ENCODE peak calls at places on chromosomes 5 and 9, in four cellular contexts. L is mucosa of descending colon, V is brain microvascular endothelial cell, A is cardiac muscle cell. Y is an unnamed sample.

GRCh38 chr5:2087980-2088379 is 205.3 kb upstream of the IRX4 start:
- DNase-seq in L (no peak), V (no peak), A (no peak), Y (no peak)

GRCh38 chr5:13553896-13554295 is 390.6 kb downstream of the DNAH5 start:
- DNase-seq in V (peak), L (no peak), A (no peak), Y (no peak)

GRCh38 chr5:88660947-88661869 is 221.8 kb downstream of the MEF2C start:
- DNase-seq in L (peak), A (peak), V (peak), Y (peak)

GRCh38 chr5:157471709-157472108 is 11.7 kb downstream of the NIPAL4 start:
- DNase-seq in A (peak), V (peak), L (no peak), Y (no peak)

GRCh38 chr5:120017523-120017922 is 388.2 kb downstream of the FAM170A start:
- DNase-seq in A (peak), L (no peak), V (peak), Y (peak)

GRCh38 chr9:83472221-83472665 is 66.0 kb downstream of the FRMD3 start:
- DNase-seq in L (peak), V (peak), A (peak), Y (peak)

GRCh38 chr5:139711852-139712171 is 63.7 kb downstream of the CXXC5 start:
- DNase-seq in L (peak), A (no peak), V (no peak), Y (no peak)

GRCh38 chr9:18829858-18830257 is 203.2 kb downstream of the SAXO1 start:
- DNase-seq in L (no peak), V (no peak), A (no peak), Y (no peak)

GRCh38 chr5:56269216-56269927 is 36.2 kb upstream of the ANKRD55 start:
- DNase-seq in L (no peak), A (peak), V (peak), Y (peak)

GRCh38 chr9:112065781-112066606 is 109.1 kb downstream of the SUSD1 start:
- DNase-seq in A (no peak), L (peak), V (peak), Y (peak)

GRCh38 chr5:147712583-147712982 is 69.9 kb downstream of the JAKMIP2 start:
- DNase-seq in A (no peak), L (no peak), V (no peak), Y (no peak)

GRCh38 chr9:124860582-124861341 is 995 bp downstream of the RPL35 start:
- DNase-seq in A (no peak), V (no peak), L (no peak), Y (no peak)

GRCh38 chr5:106894964-106895363 is 775.8 kb downstream of the EFNA5 start:
- DNase-seq in L (no peak), A (peak), V (peak), Y (peak)

GRCh38 chr9:82982271-82982880 is 80.6 kb downstream of the RASEF start:
- DNase-seq in A (no peak), L (no peak), V (no peak), Y (peak)

GRCh38 chr5:149397530-149397929 is 18.4 kb upstream of the IL17B start:
- DNase-seq in V (peak), L (no peak), A (peak), Y (no peak)

GRCh38 chr5:72920690-72921089 is 35.2 kb upstream of the FCHO2 start:
- DNase-seq in A (peak), L (no peak), V (no peak), Y (peak)

GRCh38 chr9:134965421-134965820 is 47.7 kb upstream of the FCN1 start:
- DNase-seq in V (no peak), A (no peak), L (no peak), Y (no peak)

GRCh38 chr5:159459951-159460538 is 129.8 kb upstream of the IL12B start:
- DNase-seq in V (peak), A (no peak), L (no peak), Y (no peak)

GRCh38 chr9:75653750-75654149 is 236.7 kb upstream of the PCSK5 start:
- DNase-seq in A (no peak), L (no peak), V (no peak), Y (no peak)

GRCh38 chr5:55191165-55191564 is 18.2 kb upstream of the CDC20B start:
- DNase-seq in A (no peak), L (no peak), V (no peak), Y (no peak)

GRCh38 chr5:17964067-17964466 is 329.8 kb downstream of the TAF11L14 start:
- DNase-seq in A (no peak), L (no peak), V (no peak), Y (no peak)

GRCh38 chr5:91119941-91120850 is 262.9 kb downstream of the ARRDC3 start:
- DNase-seq in L (no peak), V (no peak), A (peak), Y (no peak)

GRCh38 chr9:100170085-100170484 is 71.0 kb downstream of the INVS start:
- DNase-seq in V (peak), A (peak), L (no peak), Y (peak)

DNA sequence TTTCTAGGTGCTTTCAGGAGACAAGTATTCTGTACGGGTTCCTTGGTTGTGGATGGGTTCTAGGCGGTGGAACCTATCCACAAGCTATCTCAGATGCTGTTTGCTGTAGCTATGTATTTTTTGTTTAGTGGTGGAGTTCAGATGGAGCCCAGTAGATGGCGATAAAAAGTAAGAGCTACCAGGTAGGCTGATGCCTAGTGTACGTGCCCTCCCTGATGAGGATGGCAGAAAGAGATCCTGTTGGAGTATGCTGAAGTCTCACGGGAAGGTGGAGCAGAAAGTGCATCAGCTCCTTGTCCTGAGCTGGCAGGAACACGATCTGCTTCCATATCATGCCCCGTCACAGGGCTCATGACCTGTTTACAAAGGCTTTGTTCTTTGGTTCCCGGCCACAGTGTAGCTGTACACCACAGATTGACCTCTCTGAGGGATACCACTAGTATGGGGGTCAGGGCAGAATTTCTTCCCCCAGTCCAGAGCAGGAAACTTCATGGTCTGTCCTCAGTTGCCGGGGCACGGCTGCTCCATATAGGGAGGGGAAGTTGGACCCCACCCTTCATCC is 12.6 kb upstream of the UGT3A2 start:
- DNase-seq in V (peak), L (no peak), A (peak), Y (peak)
- H3K4me3 ChIP-seq in V (no peak), L (no peak), A (no peak), Y (no peak)

DNA sequence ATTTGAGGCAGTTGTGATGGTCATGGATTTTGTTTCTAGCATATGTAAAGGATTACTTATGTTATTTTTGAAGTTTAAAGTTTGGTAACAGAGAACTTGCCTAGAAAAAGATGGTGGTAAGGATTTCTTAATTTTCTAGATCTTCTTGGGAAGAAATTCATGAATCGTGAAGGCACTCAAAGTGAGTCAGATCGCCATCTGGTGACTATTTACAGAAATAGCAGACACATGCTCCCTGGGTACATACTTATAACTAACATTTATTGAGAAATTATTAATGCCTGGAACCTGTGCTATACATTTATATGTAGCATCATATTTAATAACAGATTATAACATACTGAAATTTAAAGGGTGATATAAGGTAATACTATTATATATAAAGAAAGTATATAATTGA is 299.7 kb downstream of the IZUMO3 start:
- DNase-seq in V (peak), L (no peak), A (peak), Y (peak)
- TF ChIP-seq CTCF in V (peak), L (no peak), A (peak), Y (no peak)

DNA sequence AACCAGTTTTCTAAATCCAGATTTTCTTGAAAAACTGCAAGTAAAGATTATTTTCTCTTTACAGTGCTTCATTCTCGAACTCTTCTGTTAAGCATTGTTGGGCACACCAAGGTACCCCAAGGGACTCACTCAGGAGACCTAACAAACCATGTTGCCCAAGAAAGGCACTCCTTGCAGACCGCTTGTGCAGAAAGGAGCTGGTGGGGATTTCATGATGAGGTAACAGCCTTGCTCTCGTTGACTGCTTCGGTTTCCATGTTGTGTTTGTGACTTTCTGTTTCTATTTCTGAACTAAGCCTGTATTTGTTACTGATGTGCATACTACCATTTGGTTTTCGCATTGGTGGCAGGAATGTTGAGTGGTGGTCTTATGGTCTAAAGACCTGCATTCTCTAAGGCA is 266.6 kb upstream of the DAP start:
- DNase-seq in L (no peak), A (no peak), V (no peak), Y (no peak)
- H3K4me3 ChIP-seq in L (no peak), A (no peak), V (no peak), Y (no peak)

GRCh38 chr9:90894956-90895687 is 93.5 kb downstream of the SYK start:
- DNase-seq in L (no peak), V (no peak), A (no peak), Y (peak)
- TF ChIP-seq CTCF in L (no peak), V (peak), A (peak), Y (peak)